ENCODE peak calls at places on chromosomes 16 and 17, in seven cellular contexts. O, J, T, S, P, U and H are unnamed samples.

GRCh38 chr16:89031715-89032659 is 55.0 kb upstream of the CBFA2T3 start:
- DNase-seq in O (no peak), J (peak), T (peak), S (no peak), P (peak), U (no peak), H (no peak)

GRCh38 chr16:89357055-89357454 is 133.3 kb downstream of the ANKRD11 start:
- DNase-seq in O (no peak), J (no peak), T (no peak), S (no peak), P (peak), U (peak), H (no peak)

GRCh38 chr17:42184717-42185496 is at the start of gene HCRT:
- DNase-seq in O (no peak), J (peak), T (no peak), S (no peak), P (no peak), U (no peak), H (no peak)

GRCh38 chr17:31418773-31419350 is 27.4 kb downstream of the RAB11FIP4 start:
- DNase-seq in O (no peak), J (no peak), T (no peak), S (no peak), P (no peak), U (no peak), H (no peak)

GRCh38 chr17:27458524-27458908 is 2.3 kb downstream of the KSR1 start:
- DNase-seq in O (no peak), J (no peak), T (no peak), S (no peak), P (no peak), U (no peak), H (no peak)

GRCh38 chr16:54588026-54588425 is 301.4 kb upstream of the IRX3 start:
- DNase-seq in O (no peak), J (no peak), T (no peak), S (no peak), P (no peak), U (no peak), H (no peak)

GRCh38 chr17:21359483-21359840 is 16.7 kb upstream of the KCNJ12 start:
- DNase-seq in O (no peak), J (no peak), T (no peak), S (no peak), P (no peak), U (no peak), H (no peak)

GRCh38 chr17:36089888-36090836 is at the start of gene CCL3:
- DNase-seq in O (no peak), J (peak), T (peak), S (no peak), P (peak), U (no peak), H (no peak)

GRCh38 chr17:28554565-28554964 is 2.1 kb upstream of the UNC119 start:
- DNase-seq in O (no peak), J (no peak), T (no peak), S (no peak), P (no peak), U (no peak), H (no peak)

GRCh38 chr17:63740464-63741181 is 976 bp downstream of the STRADA start:
- DNase-seq in O (peak), J (peak), T (no peak), S (no peak), P (no peak), U (peak), H (peak)

GRCh38 chr17:28174352-28175046 is 132.0 kb downstream of the NLK start:
- DNase-seq in O (no peak), J (peak), T (no peak), S (no peak), P (peak), U (no peak), H (no peak)

GRCh38 chr17:33369876-33370275 is 76.8 kb upstream of the ASIC2 start:
- DNase-seq in O (no peak), J (no peak), T (no peak), S (no peak), P (no peak), U (no peak), H (no peak)

GRCh38 chr17:32881054-32881453 is 4.1 kb upstream of the MYO1D start:
- DNase-seq in O (peak), J (no peak), T (no peak), S (no peak), P (no peak), U (no peak), H (no peak)

GRCh38 chr17:43660816-43661493 is 767 bp downstream of the MEOX1 start:
- DNase-seq in O (no peak), J (no peak), T (no peak), S (no peak), P (peak), U (no peak), H (no peak)

GRCh38 chr16:4315185-4316102 is at the start of gene GLIS2:
- DNase-seq in O (peak), J (peak), T (peak), S (peak), P (peak), U (peak), H (peak)

GRCh38 chr17:44438634-44439033 is 49.2 kb upstream of the ITGA2B start:
- DNase-seq in O (peak), J (peak), T (no peak), S (no peak), P (peak), U (no peak), H (no peak)

GRCh38 chr16:83070416-83071199 is 443.8 kb downstream of the CDH13 start:
- DNase-seq in O (no peak), J (no peak), T (no peak), S (no peak), P (no peak), U (no peak), H (no peak)

GRCh38 chr16:83066011-83066410 is 439.2 kb downstream of the CDH13 start:
- DNase-seq in O (no peak), J (no peak), T (no peak), S (no peak), P (no peak), U (no peak), H (no peak)

GRCh38 chr16:83066881-83067280 is 440.1 kb downstream of the CDH13 start:
- DNase-seq in O (no peak), J (no peak), T (no peak), S (no peak), P (no peak), U (no peak), H (no peak)

DNA sequence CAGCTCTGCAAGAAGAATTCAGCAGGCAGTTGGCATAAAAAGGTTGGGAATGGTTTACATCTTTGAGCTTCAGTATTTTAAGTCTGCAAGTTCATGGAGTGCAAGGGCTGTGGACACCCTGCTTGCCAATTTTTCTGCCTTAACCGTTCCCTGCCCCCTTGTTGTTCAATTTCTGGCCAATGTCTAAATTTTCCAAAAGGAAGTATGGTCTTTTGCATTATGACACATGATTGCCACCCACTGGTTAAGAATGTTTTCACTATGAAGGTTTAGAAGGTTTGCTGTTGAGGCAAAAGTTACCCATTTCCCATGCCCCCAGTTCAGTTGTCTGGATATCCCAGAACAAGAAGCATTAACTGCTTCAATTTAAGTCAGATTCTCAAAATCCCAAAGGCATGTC is 441.9 kb downstream of the CDH13 start:
- DNase-seq in O (peak), J (no peak), T (no peak), S (no peak), P (no peak), U (peak), H (no peak)
- TF ChIP-seq CTCF in O (no peak), J (peak), T (no peak), S (no peak), P (no peak), U (peak), H (peak)

GRCh38 chr17:76032073-76032779 is 5.1 kb upstream of the EVPL start:
- DNase-seq in O (no peak), J (no peak), T (no peak), S (peak), P (no peak), U (no peak), H (no peak)
- TF ChIP-seq CTCF in O (no peak), J (peak), T (no peak), S (no peak), P (no peak), U (no peak), H (peak)

GRCh38 chr17:82613283-82614094 is 34.8 kb downstream of the WDR45B start:
- DNase-seq in O (no peak), J (no peak), T (no peak), S (no peak), P (no peak), U (no peak), H (no peak)

GRCh38 chr17:82616021-82616703 is 32.1 kb downstream of the WDR45B start:
- DNase-seq in O (no peak), J (no peak), T (no peak), S (no peak), P (no peak), U (no peak), H (no peak)

GRCh38 chr17:82611140-82612058 is 36.8 kb downstream of the WDR45B start:
- DNase-seq in O (peak), J (peak), T (no peak), S (no peak), P (peak), U (peak), H (no peak)

GRCh38 chr17:82615084-82616020 is 32.9 kb downstream of the WDR45B start:
- DNase-seq in O (no peak), J (no peak), T (no peak), S (no peak), P (no peak), U (no peak), H (no peak)

GRCh38 chr17:82614095-82614631 is 34.1 kb downstream of the WDR45B start:
- DNase-seq in O (no peak), J (no peak), T (no peak), S (no peak), P (no peak), U (no peak), H (no peak)
- TF ChIP-seq CTCF in O (no peak), J (no peak), T (no peak), S (no peak), P (no peak), U (no peak), H (no peak)

GRCh38 chr16:29761882-29762281 is 16.1 kb upstream of the C16orf54 start:
- DNase-seq in O (no peak), J (no peak), T (peak), S (peak), P (no peak), U (no peak), H (no peak)

GRCh38 chr16:29756654-29757053 is 10.9 kb upstream of the C16orf54 start:
- DNase-seq in O (no peak), J (no peak), T (no peak), S (no peak), P (no peak), U (no peak), H (no peak)

GRCh38 chr16:29760567-29761279 is 14.9 kb upstream of the C16orf54 start:
- DNase-seq in O (no peak), J (no peak), T (no peak), S (no peak), P (no peak), U (no peak), H (no peak)

GRCh38 chr16:29753516-29753915 is 7.7 kb upstream of the C16orf54 start:
- DNase-seq in O (no peak), J (no peak), T (no peak), S (no peak), P (no peak), U (no peak), H (no peak)

DNA sequence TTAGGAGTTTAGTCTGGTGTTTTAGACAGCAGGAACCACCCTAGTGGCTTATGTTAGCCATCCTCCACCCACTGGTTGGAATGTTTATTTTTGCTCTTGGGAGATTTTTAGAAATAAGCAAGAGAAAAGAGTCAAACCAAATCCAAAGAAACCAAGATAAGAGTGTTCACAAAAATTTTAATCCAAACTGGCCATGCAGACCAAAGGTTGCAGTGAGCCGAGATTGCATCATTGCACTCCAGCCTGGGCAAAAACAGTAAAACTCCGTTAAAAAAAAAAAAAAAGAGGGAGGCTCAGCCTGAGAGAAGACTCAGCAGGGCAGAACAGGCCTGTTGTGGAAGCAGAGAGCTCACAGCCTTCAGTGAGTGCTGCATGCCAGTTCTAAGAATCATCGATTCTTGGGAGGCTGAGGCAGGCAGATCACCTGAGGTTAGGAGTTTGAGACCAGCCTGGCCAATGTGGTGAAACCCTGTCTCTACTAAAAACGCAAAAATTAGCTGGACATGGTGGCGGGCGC is 12.2 kb upstream of the C16orf54 start:
- DNase-seq in O (peak), J (no peak), T (peak), S (no peak), P (no peak), U (no peak), H (no peak)
- TF ChIP-seq CTCF in O (peak), J (no peak), T (no peak), S (no peak), P (no peak), U (no peak), H (peak)

GRCh38 chr17:73657473-73658116 is 13.3 kb upstream of the SDK2 start:
- DNase-seq in O (no peak), J (peak), T (peak), S (peak), P (peak), U (peak), H (no peak)
- TF ChIP-seq CTCF in O (peak), J (peak), T (peak), S (no peak), P (peak), U (peak), H (peak)

GRCh38 chr16:10942352-10943297 is at the start of gene DEXI:
- DNase-seq in O (peak), J (peak), T (peak), S (peak), P (peak), U (peak), H (peak)

GRCh38 chr16:10945065-10945787 is 862 bp downstream of the CLEC16A start:
- DNase-seq in O (no peak), J (no peak), T (no peak), S (no peak), P (no peak), U (no peak), H (no peak)

GRCh38 chr16:10946308-10946707 is 1.9 kb downstream of the CLEC16A start:
- DNase-seq in O (no peak), J (no peak), T (no peak), S (no peak), P (no peak), U (peak), H (no peak)

GRCh38 chr16:10947211-10947787 is 2.9 kb downstream of the CLEC16A start:
- DNase-seq in O (no peak), J (no peak), T (no peak), S (no peak), P (no peak), U (no peak), H (no peak)

DNA sequence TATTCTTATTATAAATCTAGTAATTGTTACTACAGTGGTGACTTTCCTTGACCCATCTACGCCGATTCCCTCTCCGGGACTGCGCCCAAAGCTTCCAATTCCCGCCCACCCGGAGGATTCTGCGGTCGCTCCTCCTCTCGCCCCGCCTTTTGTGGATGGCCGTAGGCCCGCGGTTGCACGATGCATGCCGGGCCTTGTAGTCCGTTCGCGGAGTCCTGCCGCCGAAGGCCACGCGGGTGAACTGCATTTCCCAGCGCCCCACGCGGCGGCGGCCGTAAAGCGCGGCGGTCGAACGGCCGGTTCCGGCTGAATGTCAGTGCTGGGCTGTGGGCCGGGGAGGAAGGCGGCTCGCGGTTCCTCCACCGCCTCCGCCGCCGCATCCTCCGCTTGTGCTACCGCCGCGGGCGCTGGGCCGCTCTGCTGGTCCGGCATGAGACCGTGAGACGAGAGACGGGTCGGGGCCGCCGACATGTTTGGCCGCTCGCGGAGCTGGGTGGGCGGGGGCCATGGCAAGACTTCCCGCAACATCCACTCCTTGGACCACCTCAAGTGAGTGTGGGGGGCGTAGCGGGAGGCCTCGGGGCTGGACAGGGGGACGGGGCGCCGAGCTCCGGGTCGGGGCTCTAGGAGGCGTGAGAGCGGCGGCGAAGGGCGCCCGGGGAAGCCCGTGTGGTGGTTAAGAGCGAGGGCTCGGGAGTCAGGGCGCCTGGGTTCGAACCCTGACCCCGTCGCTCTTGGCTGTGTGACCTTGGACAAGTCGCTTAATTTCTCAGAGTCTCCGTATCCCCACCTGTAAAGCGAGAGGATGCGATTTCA is at the start of gene CLEC16A:
- DNase-seq in O (peak), J (peak), T (peak), S (peak), P (peak), U (peak), H (peak)
- TF ChIP-seq CTCF in O (no peak), J (no peak), T (peak), S (no peak), P (no peak), U (no peak), H (peak)